ENCODE peak calls at places on chromosomes 11 and 22, in four cellular contexts. U is GM12878, V is H1, X is IMR-90. Y is an unnamed sample.

GRCh38 chr11:257766-258493 is 20.3 kb upstream of the NLRP6 start:
- DNase-seq in U (no peak), V (no peak), X (no peak), Y (no peak)

GRCh38 chr22:40654522-40655167 is 18.1 kb upstream of the MRTFA start:
- DNase-seq in U (no peak), V (no peak), X (peak), Y (peak)

GRCh38 chr11:67240575-67241389 is 25.5 kb upstream of the GRK2 start:
- DNase-seq in U (peak), V (no peak), X (peak), Y (peak)

GRCh38 chr11:130157840-130158239 is 1.7 kb upstream of the ST14 start:
- DNase-seq in U (no peak), V (no peak), X (no peak), Y (no peak)

GRCh38 chr22:21868651-21869050 is 1.2 kb upstream of the MAPK1 start:
- DNase-seq in U (no peak), V (no peak), X (no peak), Y (no peak)

GRCh38 chr11:86587559-86588193 is 84.7 kb downstream of the ME3 start:
- DNase-seq in U (no peak), V (no peak), X (no peak), Y (no peak)

GRCh38 chr11:8384199-8384821 is 120.6 kb upstream of the LMO1 start:
- DNase-seq in U (no peak), V (no peak), X (no peak), Y (peak)

GRCh38 chr11:90639687-90640086 is 416.8 kb upstream of the CHORDC1 start:
- DNase-seq in U (no peak), V (no peak), X (no peak), Y (no peak)

GRCh38 chr22:20131856-20132685 is 467 bp downstream of the ZDHHC8 start:
- DNase-seq in U (no peak), V (no peak), X (no peak), Y (peak)

GRCh38 chr22:23682082-23682481 is 8.7 kb upstream of the RGL4 start:
- DNase-seq in U (no peak), V (no peak), X (no peak), Y (no peak)

GRCh38 chr11:2796091-2796490 is 89.5 kb downstream of the CDKN1C start:
- DNase-seq in U (no peak), V (peak), X (no peak), Y (no peak)

DNA sequence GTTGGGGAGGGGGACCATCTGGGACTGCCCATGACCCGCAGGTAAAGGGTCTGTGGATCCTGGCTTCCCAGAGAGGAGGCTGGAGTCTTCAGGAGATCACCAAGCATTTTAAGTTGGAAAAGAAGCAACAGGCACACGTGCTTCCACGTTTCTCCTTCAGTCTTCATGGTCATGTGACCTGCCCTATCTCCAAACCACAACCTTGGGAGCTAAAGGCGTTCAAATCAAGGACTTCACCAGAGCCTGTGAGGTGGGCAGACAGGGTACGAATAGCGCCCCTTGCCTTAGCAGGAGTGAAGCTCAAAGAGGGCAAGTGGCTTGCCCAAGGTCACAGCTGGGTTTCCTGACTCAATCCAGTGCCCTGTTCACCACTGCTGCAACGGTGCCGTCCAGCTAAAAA is 6.7 kb downstream of the TMEM184B start:
- DNase-seq in U (no peak), V (no peak), X (peak), Y (peak)
- TF ChIP-seq CHD1 in U (no peak), V (no peak), X (no peak), Y (no peak)

GRCh38 chr11:1304376-1304775 is 5.1 kb downstream of the TOLLIP start:
- DNase-seq in U (no peak), V (peak), X (no peak), Y (no peak)
- TF ChIP-seq CHD1 in U (no peak), V (no peak), X (no peak), Y (no peak)

DNA sequence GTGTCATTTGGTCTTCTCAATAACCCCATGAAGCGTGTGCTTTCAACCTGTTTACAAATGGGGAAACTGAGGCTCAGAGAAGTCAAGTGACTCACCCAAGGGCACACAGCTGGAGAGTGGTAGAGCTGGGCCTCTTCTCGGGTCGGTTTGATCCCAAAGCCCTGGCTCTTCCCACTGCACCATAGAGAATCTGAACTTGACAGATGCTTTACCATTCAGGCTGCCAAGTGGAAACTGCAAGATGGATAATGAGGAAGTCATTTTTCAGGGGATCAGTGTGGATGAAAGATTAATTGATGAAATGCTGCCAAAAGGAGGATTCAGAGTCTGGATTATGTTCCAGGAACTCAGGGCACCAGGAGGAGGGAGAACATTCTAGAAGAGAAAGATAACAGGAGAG is 185.8 kb upstream of the ZBED5 start:
- DNase-seq in U (no peak), V (no peak), X (no peak), Y (no peak)
- TF ChIP-seq CHD1 in U (no peak), V (no peak), X (no peak), Y (no peak)

DNA sequence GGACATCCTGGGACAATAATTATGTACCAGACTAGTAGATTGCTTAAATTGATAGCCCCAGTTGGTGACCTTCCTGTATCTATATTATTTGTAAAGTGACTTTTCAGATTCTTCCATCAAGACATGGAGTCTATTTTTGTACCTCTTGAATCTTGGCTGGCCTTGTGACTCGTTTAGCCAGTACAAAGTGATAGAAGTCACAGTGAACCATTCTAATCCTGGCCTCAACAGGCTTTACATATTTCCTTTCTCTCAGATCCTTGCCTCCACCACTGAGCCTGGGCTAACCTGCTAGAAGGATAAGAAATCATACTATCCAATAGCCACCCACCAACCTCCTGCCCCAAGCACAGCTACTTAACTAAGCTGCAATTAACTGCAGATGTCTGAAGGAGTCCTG is 37.5 kb upstream of the SLC6A5 start:
- DNase-seq in U (no peak), V (no peak), X (no peak), Y (no peak)
- TF ChIP-seq CHD1 in U (no peak), V (no peak), X (no peak), Y (no peak)

Y was measured in K562.